ENCODE peak calls at places on chromosomes 5 and 9, in six cellular contexts. D is IMR-90, Y is body of pancreas, C is A549, T is GM12878, X is stomach. F is an unnamed sample. For H3K4me1, the result is how much of the 10 kb centered on the place peaks cover.

GRCh38 chr9:124973807-124974206 is 32.9 kb upstream of the GOLGA1 start:
- DNase-seq in D (no peak), Y (no peak), C (no peak), T (no peak), X (no peak), F (no peak)

GRCh38 chr5:142145106-142145900 is 36.7 kb downstream of the NDFIP1 start:
- DNase-seq in D (peak), Y (peak), C (peak), T (peak), X (peak), F (no peak)

GRCh38 chr5:175236176-175236575 is 207.8 kb downstream of the DRD1 start:
- DNase-seq in D (no peak), Y (no peak), C (no peak), T (no peak), X (no peak), F (no peak)

GRCh38 chr9:135565636-135566035 is 4.1 kb downstream of the PAEP start:
- DNase-seq in D (no peak), Y (no peak), C (no peak), T (no peak), X (peak), F (peak)

GRCh38 chr5:67997892-67998457 is 217.6 kb upstream of the PIK3R1 start:
- DNase-seq in D (no peak), Y (no peak), C (no peak), T (no peak), X (no peak), F (peak)

GRCh38 chr5:76690027-76690679 is 25.8 kb upstream of the F2R start:
- DNase-seq in D (no peak), Y (no peak), C (no peak), T (no peak), X (no peak), F (no peak)

GRCh38 chr5:180868960-180869359 is 7.9 kb upstream of the ZFP62 start:
- DNase-seq in D (peak), Y (peak), C (peak), T (peak), X (peak), F (peak)

GRCh38 chr5:126446498-126447224 is 23.5 kb downstream of the GRAMD2B start:
- DNase-seq in D (peak), Y (no peak), C (peak), T (no peak), X (no peak), F (no peak)

GRCh38 chr5:131671409-131671808 is 36.4 kb upstream of the RAPGEF6 start:
- DNase-seq in D (no peak), Y (no peak), C (no peak), T (peak), X (no peak), F (no peak)

GRCh38 chr5:168552146-168552545 is 23.0 kb downstream of the FBLL1 start:
- DNase-seq in D (peak), Y (no peak), C (no peak), T (no peak), X (no peak), F (no peak)

GRCh38 chr9:97889941-97890557 is 32.3 kb downstream of the TRMO start:
- DNase-seq in D (no peak), Y (peak), C (peak), T (no peak), X (peak), F (peak)

GRCh38 chr9:91502913-91503649 is 79.4 kb upstream of the NFIL3 start:
- DNase-seq in D (no peak), Y (no peak), C (no peak), T (no peak), X (no peak), F (no peak)

GRCh38 chr5:167840736-167841135 is 450.7 kb upstream of the WWC1 start:
- DNase-seq in D (no peak), Y (no peak), C (no peak), T (no peak), X (no peak), F (no peak)

DNA sequence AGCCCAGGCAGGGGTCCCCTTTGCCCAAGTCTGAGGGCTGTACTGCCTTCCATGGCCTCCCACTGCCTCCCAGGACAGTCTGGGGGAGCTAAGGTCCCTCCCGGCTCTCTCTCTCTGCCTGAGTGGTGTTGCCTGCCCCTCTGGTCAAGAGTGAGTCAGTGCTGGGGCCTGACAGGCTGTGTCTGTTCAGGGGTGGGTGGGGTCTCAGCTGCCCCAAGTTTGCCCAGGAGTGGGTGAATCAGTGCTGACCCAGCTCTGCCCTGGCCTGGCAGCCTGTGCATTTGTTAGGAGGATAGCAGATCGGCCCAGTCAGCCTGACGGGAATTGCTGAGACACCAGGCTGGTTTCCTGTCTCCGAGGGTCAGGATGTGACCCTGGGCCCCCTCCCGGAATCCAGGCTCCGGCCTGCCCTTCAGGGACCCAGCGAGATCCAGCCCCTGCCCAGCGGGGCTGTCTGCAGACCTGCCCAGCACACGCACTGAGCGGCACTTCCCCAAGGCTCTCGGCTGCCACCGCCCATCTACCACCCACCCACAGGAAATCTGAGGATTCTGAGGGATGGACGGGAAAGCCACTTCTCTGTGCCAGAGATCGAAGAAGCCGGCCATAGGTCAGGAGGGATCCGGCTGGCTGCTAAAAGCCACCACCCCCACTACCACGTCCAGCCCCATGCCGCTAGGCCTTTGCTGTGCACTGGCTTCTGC is 15.9 kb downstream of the ENG start:
- DNase-seq in D (peak), Y (peak), C (peak), T (no peak), X (peak), F (peak)
- TF ChIP-seq POLR2A in D (no peak), Y (no peak), C (no peak), T (no peak), X (no peak), F (peak)

GRCh38 chr9:35749515-35750255 is 598 bp downstream of the RGP1 start:
- DNase-seq in D (no peak), Y (peak), C (peak), T (no peak), X (peak), F (peak)

GRCh38 chr9:35746583-35746982 is 2.4 kb downstream of the GBA2 start:
- DNase-seq in D (no peak), Y (no peak), C (no peak), T (no peak), X (no peak), F (no peak)

GRCh38 chr9:35750256-35750531 is 1.1 kb downstream of the RGP1 start:
- DNase-seq in D (no peak), Y (no peak), C (no peak), T (no peak), X (peak), F (no peak)

GRCh38 chr9:35748858-35749514 is at the start of the genes GBA2 and RGP1:
- DNase-seq in D (peak), Y (peak), C (peak), T (no peak), X (peak), F (peak)

DNA sequence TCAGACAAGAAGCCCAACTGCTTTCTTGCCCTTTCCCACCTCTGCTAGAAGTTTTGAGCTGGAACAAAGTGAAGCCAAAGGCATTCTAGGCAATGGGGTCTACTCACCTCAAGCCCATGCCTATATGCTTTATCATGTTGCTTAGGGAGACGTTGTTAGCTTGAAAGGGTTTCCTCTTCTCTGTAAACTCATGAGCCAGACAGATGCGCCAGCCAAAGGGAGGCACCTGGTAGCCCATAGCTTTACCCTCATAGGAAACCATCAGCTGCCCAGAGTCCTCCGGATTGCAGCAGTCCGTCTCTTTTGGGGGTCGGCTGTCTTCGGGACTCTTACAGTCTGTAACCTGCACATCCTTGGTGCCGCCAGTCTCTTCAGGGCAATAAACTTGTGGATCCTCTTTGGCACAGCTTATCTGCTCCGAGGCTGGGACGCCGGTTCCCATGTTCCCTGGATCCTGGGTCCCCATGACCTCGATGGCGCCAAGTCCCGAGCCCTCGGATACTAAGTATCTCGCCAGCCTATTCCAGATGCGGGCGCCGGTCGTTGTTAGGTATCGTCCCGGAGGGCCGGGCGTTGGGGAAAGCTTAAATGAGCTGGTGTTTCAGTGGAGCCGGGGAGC is 680 bp downstream of the GBA2 start:
- DNase-seq in D (no peak), Y (no peak), C (no peak), T (no peak), X (no peak), F (no peak)
- H3K4me1 ChIP-seq in D (under half), Y (under half), C (under half), T (under half), X (half or more), F (under half)

GRCh38 chr5:172771439-172772111 is 580 bp upstream of the DUSP1 start:
- DNase-seq in D (no peak), Y (no peak), C (no peak), T (no peak), X (no peak), F (no peak)

GRCh38 chr5:172770675-172771438 is at the start of gene DUSP1:
- DNase-seq in D (peak), Y (peak), C (peak), T (no peak), X (peak), F (peak)

GRCh38 chr5:172770374-172770674 is 671 bp downstream of the DUSP1 start:
- DNase-seq in D (no peak), Y (no peak), C (no peak), T (no peak), X (no peak), F (no peak)

GRCh38 chr5:172773481-172774469 is 2.8 kb upstream of the DUSP1 start:
- DNase-seq in D (peak), Y (no peak), C (no peak), T (no peak), X (no peak), F (peak)

DNA sequence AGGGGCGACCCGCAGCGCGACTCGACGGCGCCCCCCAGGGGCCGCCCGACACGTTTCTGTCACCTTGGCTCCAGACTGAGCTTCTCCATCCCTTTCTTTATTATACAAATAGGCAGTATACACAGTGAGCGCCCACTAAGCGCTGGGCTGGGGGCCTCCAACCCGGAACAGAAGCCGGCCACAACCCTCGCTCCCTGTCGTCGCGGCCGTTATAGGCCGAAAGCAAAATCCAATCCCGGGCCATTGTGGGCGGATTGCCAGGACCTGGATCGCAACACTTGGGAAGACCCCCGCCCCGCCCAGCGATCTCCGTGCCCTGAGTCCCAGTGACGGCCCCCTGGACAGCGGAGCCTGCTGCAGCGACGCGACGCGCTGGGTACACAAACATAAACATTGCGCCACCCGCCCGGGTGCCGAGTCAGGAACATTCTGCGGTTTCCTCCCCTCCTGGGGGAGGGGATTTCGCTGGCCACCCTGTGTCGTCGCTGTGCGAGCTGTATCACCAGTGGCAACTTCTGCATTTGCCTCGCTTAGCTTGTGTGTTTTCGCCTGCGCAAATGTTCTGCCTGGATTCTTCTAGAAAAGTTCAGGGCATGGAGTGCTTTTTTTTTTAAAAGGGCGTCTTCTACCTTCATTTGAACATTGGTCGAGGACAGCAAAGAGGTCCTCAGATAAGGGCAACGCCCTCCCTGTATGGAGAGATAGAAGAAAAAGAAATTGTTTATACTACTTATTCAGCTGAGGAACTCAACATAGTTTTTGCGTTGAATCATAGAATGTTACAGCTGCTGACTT is 1.3 kb upstream of the DUSP1 start:
- DNase-seq in D (peak), Y (peak), C (peak), T (no peak), X (peak), F (peak)
- TF ChIP-seq POLR2A in D (no peak), Y (no peak), C (no peak), T (peak), X (no peak), F (peak)

DNA sequence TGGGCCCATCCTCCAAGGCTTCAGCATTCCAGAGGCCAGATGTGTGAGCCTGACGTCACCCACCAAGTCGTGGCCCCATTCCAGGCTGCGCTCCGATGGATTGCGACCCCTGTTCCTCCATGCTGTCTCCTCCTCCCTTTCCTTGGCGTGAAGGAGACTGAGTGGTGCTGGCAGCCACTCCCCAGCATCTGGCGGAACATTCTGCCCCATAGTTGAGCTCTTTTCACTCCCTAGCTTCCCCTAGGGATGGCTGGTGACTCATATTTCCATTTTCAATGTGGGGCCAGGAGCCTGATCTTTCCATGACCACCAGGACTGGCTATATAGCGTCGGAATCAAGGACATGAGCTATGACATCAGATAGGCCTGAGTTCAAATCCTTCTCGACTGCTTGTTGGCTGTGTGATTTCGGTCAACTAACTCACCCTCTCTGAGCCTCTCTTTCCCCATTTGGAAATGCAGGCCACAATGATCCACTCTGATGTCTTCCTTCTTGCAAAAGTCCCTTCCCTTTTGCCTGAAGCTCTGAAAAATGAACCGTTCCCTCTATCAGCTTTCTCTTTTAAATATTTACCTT is 24.5 kb upstream of the DUSP1 start:
- DNase-seq in D (peak), Y (peak), C (peak), T (no peak), X (peak), F (no peak)
- H3K4me1 ChIP-seq in D (under half), Y (under half), C (half or more), T (under half), X (half or more), F (under half)

F was measured in right lobe of liver.